ENCODE peak calls at places on chromosomes 4 and X, in four cellular contexts. M is GM12878, A is SK-N-SH, T is IMR-90. E is an unnamed sample.

GRCh38 chr4:156954598-156954997 is 17.0 kb downstream of the PDGFC start:
- DNase-seq in M (no peak), A (no peak), T (peak; percentile 33), E (no peak)

GRCh38 chr4:147299205-147299604 is 181.7 kb upstream of the EDNRA start:
- DNase-seq in M (no peak), A (no peak), T (no peak), E (no peak)

GRCh38 chr4:99126376-99126775 is 17.7 kb downstream of the ADH4 start:
- DNase-seq in M (no peak), A (no peak), T (no peak), E (no peak)

GRCh38 chr4:14345356-14345775 is 656.9 kb upstream of the CPEB2 start:
- DNase-seq in M (no peak), A (no peak), T (peak; percentile 66), E (no peak)

GRCh38 chr4:40931238-40931637 is 181.5 kb downstream of the NSUN7 start:
- DNase-seq in M (no peak), A (no peak), T (no peak), E (no peak)

GRCh38 chrX:115560211-115560977 is 580 bp upstream of the PLS3 start:
- DNase-seq in M (no peak), A (no peak), T (peak; percentile 75), E (peak; percentile 96)

GRCh38 chrX:24259544-24260240 is 54.2 kb downstream of the SUPT20HL2 start:
- DNase-seq in M (no peak), A (peak; percentile 49), T (peak; percentile 80), E (peak; percentile 43)

GRCh38 chrX:11672213-11672612 is 6.5 kb upstream of the ARHGAP6 start:
- DNase-seq in M (no peak), A (no peak), T (no peak), E (no peak)

GRCh38 chr4:187922274-187922673 is 73.3 kb upstream of the ZFP42 start:
- DNase-seq in M (no peak), A (no peak), T (peak; percentile 84), E (no peak)

GRCh38 chr4:98242538-98242937 is 18.6 kb upstream of the RAP1GDS1 start:
- DNase-seq in M (no peak), A (no peak), T (no peak), E (no peak)

GRCh38 chr4:173218411-173219125 is 50.0 kb downstream of the GALNT7 start:
- DNase-seq in M (no peak), A (no peak), T (peak; percentile 73), E (peak; percentile 43)

GRCh38 chr4:17708992-17709759 is 72.2 kb downstream of the FAM184B start:
- DNase-seq in M (no peak), A (no peak), T (no peak), E (no peak)

GRCh38 chrX:71367396-71367795 is 1.2 kb downstream of the TAF1 start:
- DNase-seq in M (no peak), A (no peak), T (no peak), E (no peak)

GRCh38 chr4:152534541-152535231 is 1.2 kb downstream of the FBXW7 start:
- DNase-seq in M (no peak), A (peak; percentile 52), T (no peak), E (no peak)

GRCh38 chr4:105327222-105327621 is 146.6 kb downstream of the PPA2 start:
- DNase-seq in M (no peak), A (no peak), T (no peak), E (no peak)
- TF ChIP-seq RCOR1 in M (no peak), A (no peak), T (no peak), E (no peak)

DNA sequence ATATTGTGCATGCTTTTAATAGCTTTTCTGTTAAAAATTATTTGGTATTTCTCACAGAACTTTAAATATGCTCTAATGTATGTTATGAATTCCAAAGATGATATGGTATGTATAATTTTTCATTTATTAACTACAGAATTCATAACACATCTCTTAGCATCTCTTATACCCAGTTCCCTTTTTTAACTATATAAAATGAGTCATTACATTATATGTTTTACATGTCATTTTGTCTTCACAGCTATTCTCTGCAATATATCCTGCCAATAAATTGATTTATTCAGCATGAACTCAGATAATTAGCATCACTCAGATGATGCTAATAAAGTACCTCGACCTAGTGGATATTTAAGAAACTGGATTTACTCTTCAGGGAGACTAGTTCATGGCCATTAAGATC is 9.4 kb downstream of the PTPN13 start:
- DNase-seq in M (no peak), A (no peak), T (no peak), E (no peak)
- TF ChIP-seq RCOR1 in M (no peak), A (no peak), T (no peak), E (no peak)

GRCh38 chr4:56414135-56414675 is 21.2 kb downstream of the PPAT start:
- DNase-seq in M (no peak), A (no peak), T (peak; percentile 26), E (no peak)
- TF ChIP-seq RCOR1 in M (no peak), A (no peak), T (no peak), E (no peak)

DNA sequence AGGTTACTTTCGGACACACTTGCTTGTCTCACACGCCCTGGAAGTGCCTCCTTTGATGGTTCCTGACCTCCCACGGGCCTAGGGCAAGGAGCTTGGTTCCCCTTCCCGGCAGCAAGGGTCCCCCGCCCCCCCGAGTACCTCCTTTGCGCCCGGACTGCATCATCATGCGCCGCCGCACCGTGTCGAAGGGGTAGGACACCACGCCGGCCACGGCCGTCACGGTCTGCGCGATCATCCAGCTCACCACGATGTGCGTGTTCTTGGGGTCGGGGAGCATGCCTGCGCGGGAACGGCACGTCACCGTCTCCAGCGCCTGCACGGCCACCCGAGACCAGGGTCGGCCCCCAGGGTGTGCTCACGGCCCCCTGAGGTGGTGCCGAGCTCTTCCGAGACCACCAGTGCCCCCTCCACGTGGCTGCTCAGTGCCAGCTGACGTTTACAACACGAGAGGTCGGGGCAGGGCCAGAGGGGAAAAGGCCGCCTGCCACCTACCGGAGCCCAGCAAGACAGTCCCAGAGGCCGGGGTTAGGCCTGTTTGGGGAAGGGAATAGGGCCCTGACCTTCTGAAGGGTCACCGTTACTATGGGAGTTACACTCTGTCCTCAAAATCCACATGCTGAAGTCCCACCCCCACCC is 4.7 kb downstream of the SLC25A6 start:
- DNase-seq in M (no peak), A (peak; percentile 19), T (no peak), E (no peak)
- TF ChIP-seq RCOR1 in M (no peak), A (no peak), T (no peak), E (no peak)

GRCh38 chr4:78581626-78582025 is 30.1 kb downstream of the ANXA3 start:
- DNase-seq in M (no peak), A (no peak), T (no peak), E (no peak)
- TF ChIP-seq RCOR1 in M (no peak), A (no peak), T (no peak), E (no peak)

DNA sequence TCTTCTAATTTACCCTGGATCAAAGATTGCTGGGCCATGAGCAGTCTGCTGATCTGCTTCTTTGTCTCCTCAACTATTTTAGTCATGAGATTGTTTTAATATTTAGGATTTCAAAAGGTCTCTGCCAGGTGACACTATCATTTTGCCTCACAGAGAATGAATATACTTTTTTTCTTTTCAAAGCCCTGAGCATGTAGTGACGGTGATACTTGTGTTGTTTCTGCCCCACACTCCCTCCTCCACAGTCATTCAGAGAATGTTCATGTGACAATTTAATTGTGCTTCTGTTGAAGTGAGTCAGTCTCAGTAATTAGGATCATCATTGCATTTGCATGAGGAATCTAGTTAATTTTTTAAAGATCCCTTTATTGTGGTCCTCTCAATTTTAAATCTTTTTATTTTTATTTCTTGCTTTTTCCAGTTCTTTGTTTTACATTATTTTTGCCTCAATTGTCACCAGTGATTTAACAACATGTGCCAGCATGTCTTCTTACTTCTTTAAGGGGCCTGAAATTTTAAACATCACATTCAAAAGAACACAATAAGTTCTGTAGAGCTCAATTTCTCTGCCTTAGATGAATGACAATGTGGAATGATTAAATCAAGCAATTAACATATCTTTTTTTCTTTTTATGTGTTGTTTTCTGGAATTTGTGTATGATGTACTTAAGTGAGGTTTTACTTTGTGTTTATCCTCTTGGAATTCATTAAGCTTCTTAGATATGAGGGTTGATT is 12.3 kb downstream of the MMRN1 start:
- DNase-seq in M (no peak), A (no peak), T (no peak), E (no peak)
- TF ChIP-seq RCOR1 in M (no peak), A (no peak), T (no peak), E (no peak)

DNA sequence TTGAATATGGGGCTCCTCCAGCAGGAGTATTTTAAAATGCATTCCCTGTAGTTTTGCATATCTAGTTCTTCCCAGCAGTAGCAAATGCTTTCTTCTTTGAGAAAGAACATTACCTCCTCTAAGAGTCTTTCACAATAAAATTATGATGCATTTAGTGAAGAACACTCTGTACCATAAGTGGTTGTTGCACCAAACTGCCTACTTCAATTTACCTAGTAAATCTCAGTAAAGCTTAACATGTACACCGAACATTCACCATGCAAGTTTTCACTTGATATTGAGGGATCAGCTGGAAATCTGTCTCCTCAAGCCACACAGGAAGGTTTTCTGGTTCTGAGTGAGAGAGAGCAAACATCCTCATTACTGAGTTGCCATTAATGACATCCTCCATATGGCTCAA is 20.5 kb downstream of the MMRN1 start:
- DNase-seq in M (no peak), A (no peak), T (no peak), E (no peak)
- TF ChIP-seq RCOR1 in M (no peak), A (no peak), T (no peak), E (no peak)

GRCh38 chrX:85963736-85964135 is 83.6 kb downstream of the CHM start:
- DNase-seq in M (no peak), A (no peak), T (peak; percentile 96), E (peak; percentile 27)
- TF ChIP-seq RCOR1 in M (no peak), A (no peak), T (no peak), E (no peak)

GRCh38 chr4:159008671-159009070 is 94.2 kb upstream of the RAPGEF2 start:
- DNase-seq in M (no peak), A (no peak), T (no peak), E (no peak)

GRCh38 chr4:159010100-159010499 is 92.8 kb upstream of the RAPGEF2 start:
- DNase-seq in M (no peak), A (no peak), T (no peak), E (no peak)

GRCh38 chr4:159009521-159009920 is 93.4 kb upstream of the RAPGEF2 start:
- DNase-seq in M (no peak), A (no peak), T (no peak), E (no peak)

GRCh38 chr4:159012381-159012780 is 90.5 kb upstream of the RAPGEF2 start:
- DNase-seq in M (no peak), A (no peak), T (peak; percentile 56), E (no peak)

GRCh38 chr4:159010563-159011260 is 92.2 kb upstream of the RAPGEF2 start:
- DNase-seq in M (no peak), A (no peak), T (peak; percentile 67), E (peak; percentile 50)
- TF ChIP-seq RCOR1 in M (no peak), A (no peak), T (no peak), E (no peak)

GRCh38 chr4:154004028-154004427 is 215.1 kb upstream of the SFRP2 start:
- DNase-seq in M (no peak), A (no peak), T (no peak), E (no peak)
- TF ChIP-seq RCOR1 in M (no peak), A (no peak), T (no peak), E (no peak)

E was measured in A549.